ENCODE peak calls at places on chromosomes 1 and 21, in four cellular contexts. A is heart left ventricle, O is GM12891, Q is IMR-90. Y is an unnamed sample.

GRCh38 chr1:64701071-64701470 is 43.8 kb upstream of the RAVER2 start:
- DNase-seq in Q (no peak), O (no peak), A (no peak), Y (no peak)

GRCh38 chr1:233244183-233244582 is 51.3 kb downstream of the PCNX2 start:
- DNase-seq in A (no peak), O (no peak), Q (peak; percentile 61), Y (no peak)

GRCh38 chr1:9145021-9145668 is 16.2 kb upstream of the GPR157 start:
- DNase-seq in A (peak; percentile 26), O (no peak), Q (peak; percentile 81), Y (peak; percentile 66)

GRCh38 chr21:40053007-40053406 is 185.8 kb downstream of the PCP4 start:
- DNase-seq in Q (no peak), A (peak; percentile 58), O (no peak), Y (no peak)

GRCh38 chr1:236540813-236541465 is 17.2 kb downstream of the LGALS8 start:
- DNase-seq in O (no peak), Q (no peak), A (no peak), Y (no peak)

GRCh38 chr21:36164427-36164784 is 7.8 kb downstream of the DOP1B start:
- DNase-seq in Q (no peak), A (no peak), O (no peak), Y (no peak)

GRCh38 chr1:15141933-15142647 is 11.5 kb upstream of the TMEM51 start:
- DNase-seq in Q (peak; percentile 52), O (no peak), A (peak; percentile 64), Y (peak; percentile 19)

GRCh38 chr1:14118691-14119485 is 418.9 kb downstream of the PRDM2 start:
- DNase-seq in Q (no peak), A (no peak), O (no peak), Y (no peak)

GRCh38 chr1:216832192-216832591 is 109.0 kb upstream of the ESRRG start:
- DNase-seq in O (no peak), Q (no peak), A (no peak), Y (no peak)

GRCh38 chr21:43739648-43740435 is 20.9 kb downstream of the PDXK start:
- DNase-seq in Q (no peak), O (no peak), A (no peak), Y (peak; percentile 77)

GRCh38 chr1:89779541-89779940 is 41.3 kb upstream of the LRRC8D start:
- DNase-seq in Q (no peak), O (no peak), A (no peak), Y (no peak)

GRCh38 chr1:205294175-205294913 is 27.2 kb downstream of the NUAK2 start:
- DNase-seq in O (no peak), A (no peak), Q (peak; percentile 99), Y (no peak)

GRCh38 chr1:234771642-234772344 is 161.8 kb upstream of the IRF2BP2 start:
- DNase-seq in O (no peak), A (no peak), Q (no peak), Y (no peak)

GRCh38 chr1:2347907-2348306 is 43.4 kb downstream of the MORN1 start:
- DNase-seq in Q (no peak), O (no peak), A (no peak), Y (no peak)

GRCh38 chr1:54160351-54160750 is 7.6 kb upstream of the CDCP2 start:
- DNase-seq in O (no peak), Q (no peak), A (no peak), Y (no peak)

GRCh38 chr1:169044296-169044695 is 62.2 kb upstream of the ATP1B1 start:
- DNase-seq in O (no peak), A (no peak), Q (no peak), Y (no peak)

GRCh38 chr1:84539972-84540371 is 33.6 kb upstream of the GNG5 start:
- DNase-seq in Q (peak; percentile 54), O (no peak), A (no peak), Y (no peak)

GRCh38 chr1:222347627-222348026 is 200.3 kb downstream of the HHIPL2 start:
- DNase-seq in Q (no peak), O (no peak), A (no peak), Y (no peak)

GRCh38 chr1:231678021-231678432 is 51.4 kb downstream of the DISC1 start:
- DNase-seq in A (no peak), O (no peak), Q (peak; percentile 75), Y (no peak)

GRCh38 chr1:27787895-27788294 is 14.9 kb downstream of the STX12 start:
- DNase-seq in O (no peak), Q (peak; percentile 68), A (no peak), Y (no peak)

GRCh38 chr1:208098758-208099157 is 145.4 kb downstream of the PLXNA2 start:
- DNase-seq in O (no peak), Q (no peak), A (no peak), Y (no peak)

GRCh38 chr1:53600486-53600885 is 138.5 kb downstream of the GLIS1 start:
- DNase-seq in O (no peak), Q (no peak), A (no peak), Y (no peak)

GRCh38 chr1:98874828-98875227 is 129.8 kb downstream of the PLPPR5 start:
- DNase-seq in O (no peak), A (no peak), Q (no peak), Y (no peak)

GRCh38 chr1:211829343-211830054 is 1.1 kb downstream of the LPGAT1 start:
- DNase-seq in Q (no peak), O (no peak), A (peak; percentile 37), Y (no peak)

GRCh38 chr1:52842643-52843310 is at the start of gene ZYG11A:
- DNase-seq in Q (peak; percentile 77), O (peak; percentile 68), A (peak; percentile 40), Y (peak; percentile 84)

GRCh38 chr1:84944767-84945486 is 51.9 kb upstream of the LPAR3 start:
- DNase-seq in Q (peak; percentile 93), O (peak; percentile 22), A (peak; percentile 49), Y (peak; percentile 24)

GRCh38 chr1:203308205-203309114 is 3.1 kb downstream of the BTG2 start:
- DNase-seq in Q (no peak), A (no peak), O (no peak), Y (no peak)
- TF ChIP-seq POLR2A in Q (peak; percentile 59), A (no peak), O (no peak), Y (no peak)

DNA sequence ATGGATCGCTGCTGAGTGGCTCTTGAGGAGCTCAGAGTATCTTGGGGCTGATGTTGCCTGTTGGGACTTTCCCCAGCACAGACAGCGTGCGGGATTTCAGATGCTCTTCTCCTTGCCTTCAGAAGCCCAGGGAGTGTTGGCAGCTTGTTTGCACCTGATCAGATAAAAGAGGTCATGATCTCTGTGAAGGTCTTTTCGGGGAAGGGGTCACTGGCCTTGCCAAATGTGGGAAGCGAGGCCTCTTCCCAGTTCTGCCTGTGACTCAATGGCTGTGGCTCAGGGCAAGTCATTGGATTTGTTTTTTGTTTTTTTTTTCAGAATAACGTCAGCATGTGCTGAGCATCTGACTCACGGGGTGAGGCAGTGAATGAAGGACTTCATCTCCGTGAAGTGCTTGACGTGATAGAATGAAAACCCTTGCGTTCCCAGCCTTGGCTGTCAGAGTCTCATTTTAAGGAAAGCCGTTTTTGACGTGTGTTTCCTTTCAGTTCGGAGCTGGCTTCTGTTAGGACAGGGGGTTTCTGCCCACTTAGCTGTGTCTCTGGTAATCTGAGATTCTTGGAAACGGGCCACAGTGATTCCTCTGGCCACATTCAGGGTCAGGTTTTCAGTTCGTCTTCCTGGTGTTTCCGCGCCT is 46.7 kb downstream of the GALNT2 start:
- DNase-seq in O (no peak), A (peak; percentile 39), Q (peak; percentile 99), Y (peak; percentile 74)
- TF ChIP-seq POLR2A in O (no peak), A (no peak), Q (peak; percentile 71), Y (no peak)

DNA sequence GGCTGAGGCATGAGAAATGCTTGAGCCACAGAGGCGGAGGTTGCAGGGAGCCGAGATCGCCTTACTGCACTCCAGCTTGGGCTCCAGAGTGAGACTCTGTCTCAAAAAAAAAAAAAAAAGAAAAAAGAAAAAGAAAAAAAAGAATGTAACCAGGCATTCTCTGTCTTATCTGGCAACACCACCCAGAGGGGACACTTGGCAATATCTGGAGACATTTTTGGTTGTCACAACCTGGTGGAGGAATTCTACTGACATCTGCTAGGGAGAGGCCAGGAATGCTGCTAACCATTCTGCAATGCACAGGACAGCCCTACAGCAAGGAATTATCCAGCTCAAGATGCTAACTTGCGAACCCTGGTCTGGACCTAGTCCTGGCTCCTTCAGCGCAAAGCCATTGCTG is 2.3 kb upstream of the CNR2 start:
- DNase-seq in O (no peak), Q (no peak), A (no peak), Y (no peak)
- TF ChIP-seq POLR2A in O (no peak), Q (no peak), A (no peak), Y (no peak)

GRCh38 chr1:109275706-109276345 is 7.1 kb downstream of the PSRC1 start:
- DNase-seq in A (no peak), Q (peak; percentile 75), O (no peak), Y (no peak)
- TF ChIP-seq POLR2A in A (no peak), Q (no peak), O (no peak), Y (no peak)

DNA sequence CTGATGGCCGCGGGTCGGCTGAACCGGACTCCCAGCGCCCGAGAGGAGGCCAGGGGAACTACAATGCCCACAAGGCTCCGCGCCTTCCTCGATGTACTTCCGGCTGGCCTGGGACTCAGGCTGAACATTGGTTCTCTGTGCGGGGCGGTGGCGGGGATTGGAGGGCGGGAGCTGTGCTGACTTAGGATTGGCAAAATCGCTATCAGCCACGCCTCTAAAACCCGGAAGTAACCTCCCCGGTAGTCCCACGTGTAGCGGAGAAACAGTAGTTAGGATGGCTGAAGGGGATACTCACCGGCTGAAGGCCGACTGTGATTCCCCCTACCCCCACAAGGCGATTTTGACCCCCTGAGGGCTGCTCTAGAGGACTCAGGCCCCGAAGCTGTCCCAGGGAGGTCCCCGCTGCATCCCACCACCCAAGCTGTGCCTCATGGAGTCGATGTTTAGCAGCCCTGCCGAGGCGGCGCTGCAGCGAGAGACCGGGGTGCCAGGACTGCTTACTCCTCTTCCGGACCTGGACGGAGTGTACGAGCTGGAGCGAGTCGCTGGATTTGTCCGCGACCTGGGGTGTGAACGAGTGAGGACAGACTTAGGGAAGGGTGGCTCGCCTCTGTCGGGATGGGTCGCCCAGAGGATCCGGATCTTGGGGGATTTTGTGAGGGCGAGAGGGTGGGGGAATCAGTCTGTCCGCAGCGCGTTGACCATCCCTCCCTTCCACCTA is at the start of gene DPH2:
- DNase-seq in Q (peak; percentile 97), O (peak; percentile 99), A (peak; percentile 98), Y (peak; percentile 99)
- TF ChIP-seq POLR2A in Q (no peak), O (peak; percentile 64), A (no peak), Y (no peak)

GRCh38 chr1:151455966-151456365 is 3.3 kb downstream of the POGZ start:
- DNase-seq in A (no peak), Q (no peak), O (no peak), Y (no peak)

GRCh38 chr1:151457911-151458882 is 1.1 kb downstream of the POGZ start:
- DNase-seq in A (peak; percentile 81), Q (peak; percentile 87), O (peak; percentile 46), Y (peak; percentile 89)

GRCh38 chr1:151458936-151459330 is 361 bp downstream of the POGZ start:
- DNase-seq in O (peak; percentile 57), A (peak; percentile 83), Q (peak; percentile 63), Y (peak; percentile 85)

GRCh38 chr1:151461694-151462093 is 2.4 kb upstream of the POGZ start:
- DNase-seq in O (no peak), Q (no peak), A (no peak), Y (no peak)

GRCh38 chr1:151459331-151460046 is at the start of gene POGZ:
- DNase-seq in A (peak; percentile 99), O (peak; percentile 88), Q (peak; percentile 98), Y (peak; percentile 99)
- TF ChIP-seq POLR2A in A (no peak), O (no peak), Q (peak; percentile 64), Y (peak; percentile 60)

GRCh38 chr1:11131816-11132215 is 32.1 kb upstream of the EXOSC10 start:
- DNase-seq in O (no peak), Q (no peak), A (no peak), Y (no peak)
- TF ChIP-seq POLR2A in O (no peak), Q (no peak), A (no peak), Y (no peak)